ENCODE peak calls at places on chromosomes 1 and 21, in eight cellular contexts. L, D, N, U, H, J, Q and K are unnamed samples.

GRCh38 chr1:7285856-7286454 is 485.1 kb upstream of the VAMP3 start:
- DNase-seq in H (no peak), J (no peak), L (no peak), D (no peak), N (no peak), U (no peak), Q (no peak), K (no peak)

GRCh38 chr1:90000934-90001676 is 6.2 kb downstream of the ZNF326 start:
- DNase-seq in L (no peak), D (no peak), N (peak; percentile 31), Q (no peak), J (peak; percentile 12), U (no peak), H (no peak), K (no peak)

GRCh38 chr21:45579383-45580180 is 37.3 kb upstream of the SLC19A1 start:
- DNase-seq in Q (peak; percentile 23), L (no peak), D (no peak), N (no peak), U (no peak), J (no peak), H (no peak), K (no peak)

GRCh38 chr1:89823679-89824292 is 3.0 kb downstream of the LRRC8D start:
- DNase-seq in L (no peak), D (no peak), U (no peak), N (no peak), J (no peak), Q (no peak), H (no peak), K (no peak)

GRCh38 chr1:167435484-167435883 is 82.8 kb downstream of the CD247 start:
- DNase-seq in J (no peak), D (no peak), N (no peak), U (no peak), Q (no peak), L (no peak), H (no peak), K (no peak)

GRCh38 chr1:29285771-29286170 is 49.4 kb downstream of the PTPRU start:
- DNase-seq in Q (no peak), H (no peak), U (no peak), N (no peak), L (no peak), D (no peak), J (no peak), K (no peak)

GRCh38 chr1:236392182-236392581 is 1.9 kb upstream of the EDARADD start:
- DNase-seq in H (no peak), L (no peak), N (no peak), U (no peak), Q (no peak), D (no peak), J (no peak), K (no peak)

GRCh38 chr1:32104127-32104526 is 3.7 kb upstream of the KPNA6 start:
- DNase-seq in Q (no peak), H (no peak), J (no peak), N (no peak), L (no peak), U (no peak), D (no peak), K (no peak)

GRCh38 chr21:16084776-16085364 is 355.1 kb downstream of the USP25 start:
- DNase-seq in J (no peak), D (peak; percentile 77), H (no peak), L (peak; percentile 42), U (peak; percentile 59), Q (no peak), N (no peak), K (no peak)

GRCh38 chr21:42512346-42513034 is 1.2 kb upstream of the SLC37A1 start:
- DNase-seq in Q (no peak), N (no peak), U (no peak), J (no peak), L (no peak), D (no peak), H (no peak), K (no peak)

GRCh38 chr1:186236921-186237320 is 138.1 kb downstream of the TPR start:
- DNase-seq in H (peak; percentile 72), J (no peak), N (no peak), D (peak; percentile 33), L (no peak), Q (no peak), U (peak; percentile 93), K (no peak)

GRCh38 chr1:63073530-63074306 is 248.6 kb upstream of the FOXD3 start:
- DNase-seq in D (no peak), H (no peak), L (no peak), Q (peak; percentile 35), U (no peak), J (peak; percentile 7), N (no peak), K (no peak)

GRCh38 chr1:235633220-235633540 is 16.4 kb downstream of the GNG4 start:
- DNase-seq in L (no peak), H (no peak), J (no peak), D (no peak), Q (no peak), U (no peak), N (no peak), K (no peak)

GRCh38 chr1:203666621-203667020 is 40.0 kb downstream of the ATP2B4 start:
- DNase-seq in J (no peak), U (peak; percentile 41), H (peak; percentile 52), L (no peak), N (no peak), Q (no peak), D (no peak), K (no peak)

GRCh38 chr1:4932666-4933065 is 278.3 kb downstream of the AJAP1 start:
- DNase-seq in D (no peak), H (no peak), J (no peak), L (no peak), N (no peak), Q (no peak), U (no peak), K (no peak)

GRCh38 chr1:42172394-42173133 is 8.0 kb upstream of the GUCA2A start:
- DNase-seq in J (no peak), D (no peak), H (no peak), N (no peak), L (peak; percentile 68), U (peak; percentile 28), Q (no peak), K (no peak)

GRCh38 chr1:171799166-171799565 is 17.7 kb downstream of the METTL13 start:
- DNase-seq in Q (no peak), U (no peak), L (no peak), J (no peak), H (peak; percentile 61), N (no peak), D (no peak), K (no peak)

GRCh38 chr1:65717815-65718454 is 74.8 kb upstream of the PDE4B start:
- DNase-seq in H (peak; percentile 44), U (peak; percentile 56), Q (no peak), D (peak; percentile 11), N (peak; percentile 5), J (no peak), L (no peak), K (no peak)

GRCh38 chr1:244118087-244118761 is 67.1 kb downstream of the ZBTB18 start:
- DNase-seq in D (no peak), U (no peak), H (no peak), Q (no peak), J (no peak), N (no peak), L (no peak), K (no peak)

GRCh38 chr1:243559575-243560172 is 290.4 kb downstream of the AKT3 start:
- DNase-seq in J (no peak), L (no peak), D (no peak), N (no peak), U (no peak), Q (no peak), H (peak; percentile 36), K (no peak)

GRCh38 chr1:906532-907420 is 16.9 kb upstream of the SAMD11 start:
- DNase-seq in H (no peak), Q (no peak), L (no peak), D (no peak), N (no peak), U (peak; percentile 43), J (no peak), K (no peak)

GRCh38 chr21:16535100-16535418 is 805.3 kb downstream of the USP25 start:
- DNase-seq in L (peak; percentile 68), Q (no peak), J (no peak), U (peak; percentile 83), H (peak; percentile 97), D (peak; percentile 82), N (no peak), K (no peak)